ENCODE peak calls at places on chromosomes 13 and 19, in six cellular contexts. R is activated CD4-positive, alpha-beta T cell treated with anti-CD3 and anti-CD28 coated beads for 48 hours; F is activated CD8-positive, alpha-beta memory T cell treated with anti-CD3 and anti-CD28 coated beads for 1 hour; J is stomach; X is heart left ventricle; L is mucosa of descending colon. U is an unnamed sample.

GRCh38 chr13:37481005-37481857 is 117.3 kb downstream of the POSTN start:
- DNase-seq in J (no peak), L (no peak), R (no peak), X (no peak), F (no peak), U (no peak)

GRCh38 chr19:7427944-7428343 is 60.9 kb downstream of the PEX11G start:
- DNase-seq in X (no peak), L (no peak), J (no peak), F (no peak), R (no peak), U (no peak)

GRCh38 chr13:99553033-99553432 is 51.8 kb downstream of the TM9SF2 start:
- DNase-seq in F (no peak), L (no peak), J (peak), R (no peak), X (no peak), U (no peak)

GRCh38 chr19:823565-824121 is 1.9 kb upstream of the PLPPR3 start:
- DNase-seq in L (peak), X (no peak), J (no peak), R (no peak), F (no peak), U (no peak)

GRCh38 chr19:2166741-2167738 is 3.3 kb downstream of the DOT1L start:
- DNase-seq in X (peak), J (peak), F (no peak), R (no peak), L (peak), U (no peak)

GRCh38 chr19:1315470-1316166 is 29.9 kb downstream of the EFNA2 start:
- DNase-seq in L (peak), X (peak), F (no peak), R (peak), J (peak), U (no peak)

GRCh38 chr19:50498219-50499056 is 12.6 kb downstream of the JOSD2 start:
- DNase-seq in F (no peak), L (no peak), J (no peak), X (no peak), R (no peak), U (no peak)

GRCh38 chr19:9010693-9011092 is 484 bp upstream of the MUC16 start:
- DNase-seq in L (no peak), F (no peak), X (no peak), J (no peak), R (no peak), U (no peak)

GRCh38 chr13:75445717-75446529 is 36.0 kb downstream of the TBC1D4 start:
- DNase-seq in R (no peak), J (no peak), L (no peak), F (no peak), X (no peak), U (no peak)

GRCh38 chr13:36275190-36276002 is 22.2 kb downstream of the CCDC169 start:
- DNase-seq in J (no peak), L (peak), R (peak), F (no peak), X (no peak), U (no peak)

GRCh38 chr19:2329162-2329505 is 650 bp downstream of the SPPL2B start:
- DNase-seq in F (no peak), R (no peak), L (no peak), J (no peak), X (no peak), U (no peak)

GRCh38 chr13:24668511-24668910 is 11.7 kb upstream of the ATP12A start:
- DNase-seq in F (no peak), J (no peak), X (no peak), R (no peak), L (no peak), U (no peak)

GRCh38 chr13:113053801-113054604 is 51.6 kb upstream of the F7 start:
- DNase-seq in F (no peak), L (no peak), J (no peak), X (no peak), R (no peak), U (no peak)

GRCh38 chr19:34468400-34468799 is 13.2 kb upstream of the WTIP start:
- DNase-seq in F (no peak), J (no peak), X (no peak), R (no peak), L (no peak), U (no peak)

GRCh38 chr19:51333836-51334460 is 8.0 kb downstream of the VSIG10L start:
- DNase-seq in R (peak), J (no peak), L (no peak), X (no peak), F (no peak), U (no peak)

GRCh38 chr19:14350302-14350701 is 30.9 kb upstream of the ADGRE5 start:
- DNase-seq in R (no peak), X (no peak), L (no peak), F (no peak), J (no peak), U (no peak)

GRCh38 chr13:31107109-31107508 is 54.6 kb downstream of the HSPH1 start:
- DNase-seq in X (no peak), L (no peak), J (no peak), R (no peak), F (no peak), U (no peak)

GRCh38 chr19:45423033-45423588 is 606 bp downstream of the ERCC1 start:
- DNase-seq in F (peak), R (peak), J (no peak), X (no peak), L (no peak), U (no peak)

GRCh38 chr13:28755546-28755870 is 36.7 kb upstream of the SLC46A3 start:
- DNase-seq in X (no peak), J (no peak), R (no peak), L (no peak), F (no peak), U (no peak)

GRCh38 chr19:13095393-13095784 is 7.3 kb downstream of the LYL1 start:
- DNase-seq in J (no peak), X (no peak), F (no peak), R (no peak), L (no peak), U (no peak)

GRCh38 chr19:35549174-35549788 is 3.9 kb downstream of the TMEM147 start:
- DNase-seq in L (peak), J (peak), R (peak), X (no peak), F (peak), U (no peak)

GRCh38 chr13:66577358-66577757 is 652.8 kb downstream of the PCDH9 start:
- DNase-seq in R (no peak), L (no peak), F (no peak), X (no peak), J (no peak), U (no peak)

GRCh38 chr19:13974073-13974472 is 21.8 kb downstream of the DCAF15 start:
- DNase-seq in R (peak), L (peak), F (no peak), J (peak), X (no peak), U (no peak)

GRCh38 chr19:18289471-18290066 is 8.1 kb upstream of the JUND start:
- DNase-seq in F (no peak), L (no peak), X (no peak), R (no peak), J (no peak), U (no peak)

GRCh38 chr19:15675560-15675959 is 2.7 kb downstream of the CYP4F12 start:
- DNase-seq in X (no peak), L (no peak), R (no peak), F (no peak), J (no peak), U (no peak)

GRCh38 chr19:4633140-4633967 is 6.0 kb upstream of the TNFAIP8L1 start:
- DNase-seq in F (no peak), L (peak), X (peak), J (peak), R (peak), U (no peak)

GRCh38 chr19:51194527-51195315 is 30.2 kb upstream of the CD33 start:
- DNase-seq in X (no peak), J (no peak), F (no peak), R (no peak), L (no peak), U (no peak)